ENCODE peak calls at places on chromosomes 6 and 20, in five cellular contexts. C is heart left ventricle, A is pancreas, I is kidney, T is heart right ventricle. L is an unnamed sample. For H3K4me1, the result is how much of the 10 kb centered on the place peaks cover.

GRCh38 chr6:108661430-108661829 is 100.7 kb downstream of the FOXO3 start:
- DNase-seq in A (no peak), T (no peak), I (no peak), C (no peak), L (no peak)

GRCh38 chr6:111087871-111088667 is 766 bp downstream of the SLC16A10 start:
- DNase-seq in T (peak), A (peak), I (peak), C (peak), L (peak)

GRCh38 chr6:1070085-1070521 is 241.8 kb upstream of the FOXQ1 start:
- DNase-seq in I (no peak), C (no peak), A (no peak), T (no peak), L (no peak)

GRCh38 chr6:17490724-17491123 is 97.3 kb downstream of the CAP2 start:
- DNase-seq in C (no peak), I (no peak), T (no peak), A (no peak), L (no peak)

GRCh38 chr6:157392927-157393666 is 12.1 kb downstream of the ZDHHC14 start:
- DNase-seq in I (no peak), C (no peak), T (no peak), A (no peak), L (no peak)

GRCh38 chr6:40755749-40756452 is 168.7 kb upstream of the LRFN2 start:
- DNase-seq in T (no peak), I (no peak), C (no peak), A (no peak), L (no peak)

GRCh38 chr6:5752282-5752681 is 254.4 kb downstream of the NRN1 start:
- DNase-seq in C (no peak), T (no peak), A (no peak), I (no peak), L (no peak)

GRCh38 chr6:133613231-133613630 is 275.7 kb upstream of the TCF21 start:
- DNase-seq in T (no peak), C (no peak), A (no peak), I (no peak), L (no peak)

GRCh38 chr20:24066075-24066700 is 77.6 kb upstream of the GGTLC1 start:
- DNase-seq in I (no peak), T (no peak), A (no peak), C (no peak), L (no peak)

GRCh38 chr6:56891754-56892153 is 63.2 kb upstream of the BEND6 start:
- DNase-seq in I (no peak), C (no peak), A (no peak), T (no peak), L (no peak)

GRCh38 chr6:109261815-109262214 is 120.5 kb downstream of the CD164 start:
- DNase-seq in I (no peak), A (no peak), T (no peak), C (no peak), L (no peak)

GRCh38 chr6:70735513-70735912 is 67.8 kb downstream of the SMAP1 start:
- DNase-seq in C (no peak), I (no peak), A (no peak), T (no peak), L (no peak)

GRCh38 chr6:34213772-34214171 is 22.9 kb upstream of the HMGA1 start:
- DNase-seq in A (no peak), C (no peak), T (no peak), I (peak), L (no peak)

GRCh38 chr20:25223179-25223661 is 24.7 kb upstream of the PYGB start:
- DNase-seq in C (no peak), I (peak), A (no peak), T (no peak), L (no peak)

GRCh38 chr6:4805553-4806307 is 29.5 kb downstream of the CDYL start:
- DNase-seq in A (peak), C (peak), I (peak), T (peak), L (peak)

GRCh38 chr20:8782804-8783203 is 286.1 kb upstream of the PLCB4 start:
- DNase-seq in I (no peak), A (no peak), T (no peak), C (no peak), L (no peak)

GRCh38 chr6:48744948-48745347 is 634.0 kb upstream of the PTCHD4 start:
- DNase-seq in C (no peak), I (no peak), T (no peak), A (no peak), L (no peak)

GRCh38 chr20:25213566-25214415 is 18.3 kb downstream of the ENTPD6 start:
- DNase-seq in C (no peak), T (no peak), I (no peak), A (no peak), L (no peak)

GRCh38 chr6:89009624-89010059 is 46.2 kb upstream of the RNGTT start:
- DNase-seq in A (no peak), I (no peak), C (no peak), T (no peak), L (no peak)

GRCh38 chr20:44841955-44842354 is 31.6 kb upstream of the RIMS4 start:
- DNase-seq in A (no peak), I (no peak), C (no peak), T (no peak), L (no peak)

GRCh38 chr20:38763616-38764015 is 15.4 kb downstream of the ACTR5 start:
- DNase-seq in A (no peak), I (no peak), T (no peak), C (no peak), L (no peak)

GRCh38 chr20:51569815-51570741 is 27.6 kb upstream of the NFATC2 start:
- DNase-seq in I (no peak), C (peak), A (no peak), T (peak), L (no peak)

GRCh38 chr6:71107935-71108420 is 151.1 kb upstream of the B3GAT2 start:
- DNase-seq in I (no peak), C (peak), T (no peak), A (no peak), L (no peak)

GRCh38 chr20:18263723-18264122 is 24.6 kb upstream of the ZNF133 start:
- DNase-seq in T (no peak), C (no peak), A (no peak), I (no peak), L (no peak)

GRCh38 chr20:21125849-21126840 is at the start of gene KIZ:
- DNase-seq in A (peak), T (peak), I (peak), C (peak), L (peak)

GRCh38 chr6:152573762-152574161 is 63.4 kb downstream of the SYNE1 start:
- DNase-seq in T (no peak), C (no peak), I (no peak), A (no peak), L (no peak)

GRCh38 chr20:22555791-22556564 is 28.4 kb downstream of the FOXA2 start:
- DNase-seq in A (no peak), C (no peak), I (no peak), T (no peak), L (no peak)
- H3K4me3 ChIP-seq in A (no peak), C (no peak), I (no peak), T (no peak), L (no peak)

DNA sequence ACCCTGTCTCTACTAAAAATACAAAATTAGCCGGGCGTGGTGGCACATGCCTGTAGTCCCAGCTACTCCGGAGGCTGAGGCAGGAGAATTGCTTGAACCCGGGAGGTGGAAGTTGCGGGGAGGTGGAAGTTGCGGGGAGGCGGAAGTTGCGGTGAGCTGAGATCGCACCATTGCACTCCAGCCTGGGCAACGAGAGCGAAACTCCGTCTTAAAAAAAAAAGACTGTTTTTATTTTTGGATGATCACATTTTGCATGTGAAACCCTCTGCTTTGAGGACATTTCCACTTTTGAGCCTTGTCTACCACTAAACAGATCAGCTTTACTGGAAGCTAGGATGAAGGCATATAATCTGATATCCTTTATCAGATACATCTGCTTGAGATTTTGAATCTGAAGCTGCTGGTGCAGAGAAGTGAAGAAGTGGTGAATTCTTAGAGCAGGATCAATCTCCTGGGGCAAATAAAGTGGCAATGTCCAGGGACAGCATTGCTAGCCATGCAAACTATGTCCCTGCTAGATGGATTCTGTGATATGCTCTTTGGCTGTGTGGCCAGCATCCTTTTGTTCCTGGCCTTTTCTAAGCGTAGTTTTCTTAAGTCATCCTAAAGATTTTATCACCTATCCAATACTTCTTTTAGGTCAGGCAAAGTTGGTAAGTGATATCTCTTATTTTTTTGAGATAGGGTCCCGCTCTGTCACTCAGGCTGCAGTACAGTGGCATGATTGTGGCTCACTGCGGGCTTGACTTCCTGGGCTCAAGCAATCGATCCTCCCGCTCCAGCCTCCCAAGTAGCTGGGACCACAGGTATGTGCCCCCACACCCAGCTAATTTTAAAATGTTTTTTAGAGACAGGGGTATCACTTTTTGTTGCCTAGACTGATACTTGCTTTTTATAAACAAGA is 23.3 kb downstream of the RBL1 start:
- DNase-seq in T (no peak), A (no peak), C (no peak), I (no peak), L (no peak)
- H3K4me1 ChIP-seq in T (under half), A (under half), C (under half), I (under half), L (under half)

DNA sequence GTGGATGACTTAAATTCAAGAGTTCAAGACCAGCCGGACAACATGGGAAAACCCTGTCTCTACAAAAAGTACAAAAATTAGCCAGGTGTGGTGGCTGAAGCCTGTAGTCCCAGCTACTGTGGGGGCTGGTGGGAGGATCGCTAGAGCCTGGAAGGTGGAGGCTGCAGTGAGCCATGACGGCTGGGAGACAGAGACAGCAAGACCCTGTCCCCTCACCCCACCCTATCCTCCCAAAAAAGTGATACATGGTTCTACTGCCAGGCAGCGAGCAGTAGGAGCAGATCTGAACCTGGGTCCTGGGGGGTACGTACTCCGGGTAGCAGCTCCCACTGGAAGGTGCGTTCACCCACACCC is 2.2 kb downstream of the PSMA7 start:
- DNase-seq in A (no peak), I (no peak), T (no peak), C (no peak), L (no peak)
- H3K4me3 ChIP-seq in A (no peak), I (no peak), T (no peak), C (peak), L (no peak)

GRCh38 chr6:35675871-35676459 is 12.8 kb downstream of the FKBP5 start:
- DNase-seq in I (no peak), C (no peak), A (no peak), T (no peak), L (no peak)
- H3K4me1 ChIP-seq in I (under half), C (half or more), A (under half), T (under half), L (under half)

DNA sequence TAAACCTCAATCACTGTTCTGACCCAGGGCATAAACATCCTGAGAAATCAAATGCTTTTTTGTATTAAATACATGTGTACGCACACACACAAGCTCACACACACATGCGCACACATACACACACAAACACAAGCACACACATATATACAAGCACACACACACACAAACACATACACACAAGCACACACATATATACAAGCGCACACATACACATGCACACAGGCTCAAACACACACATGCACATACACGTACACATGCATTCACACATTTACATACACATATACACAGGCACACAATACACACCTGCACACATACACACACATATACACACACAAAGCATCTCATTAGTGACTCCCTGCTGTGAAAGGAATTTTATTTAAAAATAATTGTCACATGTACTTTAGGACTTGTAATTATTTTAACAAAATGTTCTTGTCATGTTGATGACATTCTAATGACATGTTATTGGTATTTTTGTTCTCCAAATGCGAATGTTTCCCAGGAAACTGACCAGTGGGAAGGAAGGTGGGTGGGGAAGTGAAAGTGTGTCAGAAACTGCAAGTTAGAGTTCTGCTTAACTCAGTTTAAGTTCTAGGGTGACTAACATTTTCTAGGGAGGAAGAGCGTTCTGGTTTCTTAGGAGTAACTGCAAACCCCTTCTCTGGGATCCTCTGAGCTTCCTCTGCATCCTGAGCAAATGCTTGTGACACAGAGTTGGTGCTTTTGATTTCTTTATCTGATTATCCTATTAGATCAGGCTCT is 113.9 kb upstream of the ZNF217 start:
- DNase-seq in I (no peak), T (no peak), C (no peak), A (no peak), L (no peak)
- H3K4me3 ChIP-seq in I (peak), T (no peak), C (no peak), A (no peak), L (no peak)

DNA sequence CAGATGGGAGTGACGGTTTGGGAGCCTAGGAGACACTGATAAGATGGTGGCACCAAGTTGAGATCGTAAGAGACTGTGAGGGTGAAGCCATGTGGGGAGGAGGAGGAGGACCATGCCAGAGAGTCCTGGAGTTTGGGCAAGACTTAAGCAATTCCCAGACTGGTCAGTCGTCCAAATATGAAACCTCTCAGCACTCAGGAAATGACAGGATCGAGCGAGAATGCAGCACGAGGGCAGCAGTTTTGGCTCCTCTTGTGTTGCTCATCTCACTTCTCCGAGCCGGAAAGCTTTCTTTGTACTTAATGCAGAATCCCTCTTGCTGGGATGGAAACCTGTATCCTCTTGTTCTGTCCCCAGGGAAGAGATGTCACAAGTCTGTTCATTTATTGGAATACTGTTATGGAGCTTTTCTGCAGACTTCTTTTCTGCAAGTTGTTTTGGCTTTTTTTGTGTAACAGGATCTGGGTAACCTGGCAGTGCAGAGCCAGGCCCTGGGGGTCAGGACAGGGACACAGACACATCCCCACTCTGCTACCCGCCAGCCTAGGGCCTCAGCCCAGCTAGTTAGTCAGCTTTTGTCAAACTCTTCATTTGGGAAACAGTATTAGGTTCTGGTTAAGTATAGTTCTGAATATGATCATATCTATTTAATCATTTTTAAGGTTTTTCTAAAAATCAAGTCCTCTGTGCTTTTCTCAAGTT is 34.3 kb downstream of the FNDC1 start:
- DNase-seq in A (no peak), C (no peak), I (no peak), T (no peak), L (no peak)
- H3K4me1 ChIP-seq in A (under half), C (under half), I (under half), T (under half), L (under half)

DNA sequence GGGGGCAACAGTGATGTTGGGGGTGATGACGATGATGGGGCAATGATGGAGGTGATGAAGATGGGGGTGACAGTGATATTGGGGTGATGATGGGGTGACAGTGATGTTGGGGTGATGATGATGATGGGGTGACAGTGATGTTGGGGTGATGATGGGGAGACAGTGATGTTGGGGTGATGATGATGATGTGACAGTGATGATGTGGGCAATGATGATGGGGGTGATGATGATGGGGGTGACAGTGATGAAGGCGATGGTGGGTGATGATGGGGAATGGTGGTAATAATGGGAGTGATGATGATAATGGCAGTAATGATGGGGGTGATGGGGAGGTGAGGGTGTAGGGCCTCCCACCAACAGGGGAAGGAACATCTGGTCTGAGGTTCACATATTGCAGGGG is 150.6 kb downstream of the ERMARD start:
- DNase-seq in A (no peak), C (no peak), I (no peak), T (no peak), L (no peak)
- H3K4me3 ChIP-seq in A (no peak), C (no peak), I (no peak), T (no peak), L (no peak)

GRCh38 chr6:119096683-119097310 is 18.3 kb upstream of the FAM184A start:
- DNase-seq in C (peak), A (no peak), T (peak), I (no peak), L (no peak)
- H3K4me1 ChIP-seq in C (under half), A (under half), T (under half), I (under half), L (under half)

GRCh38 chr6:106318851-106319250 is 6.7 kb downstream of the ATG5 start:
- DNase-seq in I (no peak), C (no peak), A (no peak), T (no peak), L (no peak)

GRCh38 chr6:106325336-106326178 is at the start of gene ATG5:
- DNase-seq in T (peak), C (peak), I (peak), A (peak), L (peak)

GRCh38 chr6:106321940-106322339 is 3.6 kb downstream of the ATG5 start:
- DNase-seq in C (no peak), I (no peak), T (no peak), A (no peak), L (no peak)

DNA sequence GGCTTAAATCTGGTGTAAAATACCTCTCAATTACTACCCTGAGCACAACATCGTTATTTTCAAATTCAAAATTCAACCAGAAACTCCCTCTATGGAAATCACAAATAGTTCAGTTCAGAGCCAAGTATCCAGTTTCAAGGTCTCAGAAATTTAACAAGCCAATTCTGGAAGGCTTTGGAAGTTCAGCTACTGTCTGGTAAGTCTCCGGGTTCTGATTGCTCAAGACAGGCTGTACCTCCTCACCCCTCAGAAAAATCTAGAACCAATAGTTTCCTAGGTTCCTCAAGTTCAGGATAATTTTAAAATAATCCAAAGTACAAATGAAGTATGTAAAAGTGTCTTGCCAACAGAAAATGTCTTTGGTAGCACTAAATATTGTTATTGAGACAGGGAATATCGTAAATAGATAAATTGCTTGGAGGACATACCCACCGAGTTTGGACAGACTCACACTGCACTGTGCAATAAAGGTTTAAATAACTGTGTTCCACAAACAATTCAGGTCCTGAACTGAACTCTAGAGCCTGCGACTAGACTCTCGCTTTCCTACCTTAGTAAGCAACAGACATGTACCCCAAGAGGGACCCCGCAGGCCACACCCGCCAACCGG is 729 bp downstream of the ATG5 start:
- DNase-seq in T (no peak), I (no peak), C (no peak), A (no peak), L (no peak)
- H3K4me3 ChIP-seq in T (peak), I (peak), C (peak), A (peak), L (peak)

GRCh38 chr6:144845181-144845580 is 560.0 kb downstream of the UTRN start:
- DNase-seq in A (no peak), T (no peak), I (no peak), C (no peak), L (no peak)
- H3K4me1 ChIP-seq in A (under half), T (under half), I (under half), C (under half), L (under half)